ENCODE peak calls at places on chromosomes 13 and 19, in four cellular contexts. One of them, this sample, is unnamed.

GRCh38 chr19:4660181-4660791 is 9.9 kb downstream of the MYDGF start:
- DNase-seq in tibial nerve: no peak
- DNase-seq in suprapubic skin: no peak
- DNase-seq in AG04450: no peak
- DNase-seq in this sample: no peak

GRCh38 chr13:88887045-88887662 is 1216.0 kb downstream of the SLITRK5 start:
- DNase-seq in tibial nerve: no peak
- DNase-seq in suprapubic skin: no peak
- DNase-seq in AG04450: no peak
- DNase-seq in this sample: no peak

GRCh38 chr13:73602295-73602694 is 531.9 kb downstream of the KLF12 start:
- DNase-seq in tibial nerve: no peak
- DNase-seq in suprapubic skin: no peak
- DNase-seq in AG04450: no peak
- DNase-seq in this sample: no peak

GRCh38 chr13:94280357-94280756 is 199.1 kb downstream of the DCT start:
- DNase-seq in tibial nerve: no peak
- DNase-seq in suprapubic skin: no peak
- DNase-seq in AG04450: no peak
- DNase-seq in this sample: no peak

GRCh38 chr13:73162912-73163911 is 104.4 kb downstream of the KLF5 start:
- DNase-seq in tibial nerve: no peak
- DNase-seq in suprapubic skin: no peak
- DNase-seq in AG04450: no peak
- DNase-seq in this sample: no peak

GRCh38 chr19:31347828-31348314 is 1.4 kb downstream of the TSHZ3 start:
- DNase-seq in AG04450: no peak
- DNase-seq in tibial nerve: no peak
- DNase-seq in suprapubic skin: no peak
- DNase-seq in this sample: no peak

GRCh38 chr13:112969692-112970338 is 801 bp downstream of the MCF2L start:
- DNase-seq in AG04450: no peak
- DNase-seq in suprapubic skin: no peak
- DNase-seq in tibial nerve: no peak
- DNase-seq in this sample: no peak

GRCh38 chr19:30367421-30367820 is 4.8 kb upstream of the ZNF536 start:
- DNase-seq in tibial nerve: no peak
- DNase-seq in AG04450: no peak
- DNase-seq in suprapubic skin: no peak
- DNase-seq in this sample: no peak

GRCh38 chr13:81089758-81090157 is 748.8 kb upstream of the SPRY2 start:
- DNase-seq in suprapubic skin: no peak
- DNase-seq in AG04450: no peak
- DNase-seq in tibial nerve: no peak
- DNase-seq in this sample: no peak

GRCh38 chr19:15337202-15337601 is 4.9 kb upstream of the BRD4 start:
- DNase-seq in tibial nerve: no peak
- DNase-seq in suprapubic skin: no peak
- DNase-seq in AG04450: no peak
- DNase-seq in this sample: no peak

GRCh38 chr13:50910483-50910805 is 853 bp downstream of the RNASEH2B start:
- DNase-seq in suprapubic skin: peak
- DNase-seq in AG04450: no peak
- DNase-seq in tibial nerve: no peak
- DNase-seq in this sample: no peak

GRCh38 chr13:47326061-47326460 is 429.2 kb upstream of the HTR2A start:
- DNase-seq in tibial nerve: no peak
- DNase-seq in AG04450: no peak
- DNase-seq in suprapubic skin: no peak
- DNase-seq in this sample: no peak

GRCh38 chr13:110400786-110401533 is 93.9 kb downstream of the COL4A2 start:
- DNase-seq in tibial nerve: no peak
- DNase-seq in suprapubic skin: no peak
- DNase-seq in AG04450: no peak
- DNase-seq in this sample: no peak

GRCh38 chr13:74465279-74465678 is 331.1 kb upstream of the KLF12 start:
- DNase-seq in AG04450: no peak
- DNase-seq in tibial nerve: no peak
- DNase-seq in suprapubic skin: no peak
- DNase-seq in this sample: no peak

GRCh38 chr13:71303144-71303543 is 563.9 kb downstream of the DACH1 start:
- DNase-seq in tibial nerve: no peak
- DNase-seq in suprapubic skin: no peak
- DNase-seq in AG04450: no peak
- DNase-seq in this sample: no peak

GRCh38 chr13:48730971-48731658 is 77.4 kb downstream of the CYSLTR2 start:
- DNase-seq in suprapubic skin: no peak
- DNase-seq in AG04450: no peak
- DNase-seq in tibial nerve: no peak
- DNase-seq in this sample: no peak

GRCh38 chr19:41880329-41880708 is 2.7 kb upstream of the ARHGEF1 start:
- DNase-seq in suprapubic skin: no peak
- DNase-seq in tibial nerve: no peak
- DNase-seq in AG04450: no peak
- DNase-seq in this sample: no peak
- TF ChIP-seq CTCF in suprapubic skin: no peak
- TF ChIP-seq CTCF in tibial nerve: no peak
- TF ChIP-seq CTCF in AG04450: no peak
- TF ChIP-seq CTCF in this sample: no peak

GRCh38 chr19:44540736-44541135 is 11.3 kb upstream of the CEACAM20 start:
- DNase-seq in tibial nerve: no peak
- DNase-seq in suprapubic skin: no peak
- DNase-seq in AG04450: no peak
- DNase-seq in this sample: no peak
- H3K27ac ChIP-seq in tibial nerve: no peak
- H3K27ac ChIP-seq in suprapubic skin: no peak
- H3K27ac ChIP-seq in AG04450: no peak
- H3K27ac ChIP-seq in this sample: no peak

GRCh38 chr19:54626757-54627156 is 3.5 kb upstream of the LILRB1 start:
- DNase-seq in suprapubic skin: no peak
- DNase-seq in tibial nerve: no peak
- DNase-seq in AG04450: no peak
- DNase-seq in this sample: no peak

GRCh38 chr19:54633401-54633800 is 3.1 kb downstream of the LILRB1 start:
- DNase-seq in suprapubic skin: no peak
- DNase-seq in AG04450: no peak
- DNase-seq in tibial nerve: no peak
- DNase-seq in this sample: no peak

GRCh38 chr19:54631489-54631888 is 1.2 kb downstream of the LILRB1 start:
- DNase-seq in AG04450: no peak
- DNase-seq in tibial nerve: no peak
- DNase-seq in suprapubic skin: no peak
- DNase-seq in this sample: no peak

DNA sequence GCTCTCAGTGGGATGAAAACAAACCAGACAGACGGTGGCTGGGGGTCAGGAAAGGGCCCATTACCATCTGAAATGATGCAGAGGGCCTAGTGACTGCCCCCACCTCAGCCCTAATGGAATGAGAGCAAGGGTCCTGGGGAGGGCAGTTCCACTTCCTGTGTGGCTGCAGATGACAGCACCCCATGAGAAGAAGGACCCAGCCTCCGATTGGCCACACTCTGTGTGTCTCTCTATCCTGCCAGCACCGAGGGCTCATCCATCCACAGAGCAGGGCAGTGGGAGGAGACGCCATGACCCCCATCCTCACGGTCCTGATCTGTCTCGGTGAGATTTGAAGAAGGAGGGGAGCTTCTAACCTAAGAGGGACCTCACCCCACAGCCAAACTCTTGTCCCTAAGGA is 500 bp downstream of the LILRB1 start:
- DNase-seq in tibial nerve: no peak
- DNase-seq in suprapubic skin: no peak
- DNase-seq in AG04450: no peak
- DNase-seq in this sample: no peak
- TF ChIP-seq CTCF in tibial nerve: no peak
- TF ChIP-seq CTCF in suprapubic skin: no peak
- TF ChIP-seq CTCF in AG04450: no peak
- TF ChIP-seq CTCF in this sample: no peak

GRCh38 chr19:48254529-48254970 is 1.2 kb downstream of the CARD8 start:
- DNase-seq in suprapubic skin: no peak
- DNase-seq in tibial nerve: no peak
- DNase-seq in AG04450: no peak
- DNase-seq in this sample: no peak

GRCh38 chr19:48253999-48254398 is 1.7 kb downstream of the CARD8 start:
- DNase-seq in suprapubic skin: no peak
- DNase-seq in AG04450: no peak
- DNase-seq in tibial nerve: no peak
- DNase-seq in this sample: no peak

GRCh38 chr19:48252625-48253024 is 3.1 kb downstream of the CARD8 start:
- DNase-seq in suprapubic skin: no peak
- DNase-seq in AG04450: no peak
- DNase-seq in tibial nerve: no peak
- DNase-seq in this sample: no peak

GRCh38 chr19:48255376-48256303 is at the start of gene CARD8:
- DNase-seq in suprapubic skin: peak
- DNase-seq in AG04450: peak
- DNase-seq in tibial nerve: peak
- DNase-seq in this sample: peak

GRCh38 chr19:48258350-48258749 is 2.6 kb upstream of the CARD8 start:
- DNase-seq in suprapubic skin: no peak
- DNase-seq in tibial nerve: no peak
- DNase-seq in AG04450: no peak
- DNase-seq in this sample: no peak
- H3K27ac ChIP-seq in suprapubic skin: no peak
- H3K27ac ChIP-seq in tibial nerve: peak
- H3K27ac ChIP-seq in AG04450: no peak
- H3K27ac ChIP-seq in this sample: no peak

DNA sequence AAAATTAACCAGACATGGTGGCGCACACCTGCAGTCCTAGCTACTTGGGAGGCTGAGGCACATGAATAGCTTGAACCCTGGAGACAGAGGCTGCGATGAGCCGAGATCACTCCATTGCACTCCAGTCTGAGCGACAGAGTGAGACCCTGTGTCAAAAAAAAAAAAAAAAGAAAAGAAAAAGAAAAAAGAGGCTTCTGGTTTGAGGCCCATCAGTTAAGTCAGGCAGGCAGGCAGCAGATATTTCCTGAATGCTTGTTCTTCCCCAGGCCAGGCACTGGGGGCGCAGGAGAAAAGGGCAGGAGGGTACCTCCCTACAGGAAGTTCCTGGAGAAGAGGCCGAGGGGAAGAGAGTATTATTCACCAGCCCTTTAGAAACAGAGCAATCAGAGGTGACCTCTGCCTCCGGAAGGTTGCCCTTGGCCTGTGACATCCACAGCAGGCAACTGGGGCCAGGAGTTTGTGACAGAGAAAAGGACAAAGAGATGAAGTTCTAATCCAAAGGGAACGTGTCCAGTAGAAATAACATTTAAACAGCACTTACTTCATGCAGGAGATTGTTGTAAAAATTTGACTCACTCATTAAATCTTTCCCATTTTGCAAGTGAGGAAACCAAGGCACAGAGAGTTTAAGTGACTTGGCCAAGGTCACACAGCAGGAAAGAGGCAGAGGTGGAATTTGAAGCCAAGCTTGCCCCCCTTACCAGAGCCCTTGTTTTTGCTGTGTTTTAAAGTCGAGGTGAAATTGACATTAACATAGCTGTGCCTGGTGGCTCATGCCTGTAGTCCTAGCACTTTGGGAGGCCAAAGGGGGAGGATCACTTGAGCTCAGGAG is 4.3 kb upstream of the RLN3 start:
- DNase-seq in AG04450: no peak
- DNase-seq in suprapubic skin: no peak
- DNase-seq in tibial nerve: no peak
- DNase-seq in this sample: no peak
- TF ChIP-seq CTCF in AG04450: peak
- TF ChIP-seq CTCF in suprapubic skin: peak
- TF ChIP-seq CTCF in tibial nerve: peak
- TF ChIP-seq CTCF in this sample: peak

DNA sequence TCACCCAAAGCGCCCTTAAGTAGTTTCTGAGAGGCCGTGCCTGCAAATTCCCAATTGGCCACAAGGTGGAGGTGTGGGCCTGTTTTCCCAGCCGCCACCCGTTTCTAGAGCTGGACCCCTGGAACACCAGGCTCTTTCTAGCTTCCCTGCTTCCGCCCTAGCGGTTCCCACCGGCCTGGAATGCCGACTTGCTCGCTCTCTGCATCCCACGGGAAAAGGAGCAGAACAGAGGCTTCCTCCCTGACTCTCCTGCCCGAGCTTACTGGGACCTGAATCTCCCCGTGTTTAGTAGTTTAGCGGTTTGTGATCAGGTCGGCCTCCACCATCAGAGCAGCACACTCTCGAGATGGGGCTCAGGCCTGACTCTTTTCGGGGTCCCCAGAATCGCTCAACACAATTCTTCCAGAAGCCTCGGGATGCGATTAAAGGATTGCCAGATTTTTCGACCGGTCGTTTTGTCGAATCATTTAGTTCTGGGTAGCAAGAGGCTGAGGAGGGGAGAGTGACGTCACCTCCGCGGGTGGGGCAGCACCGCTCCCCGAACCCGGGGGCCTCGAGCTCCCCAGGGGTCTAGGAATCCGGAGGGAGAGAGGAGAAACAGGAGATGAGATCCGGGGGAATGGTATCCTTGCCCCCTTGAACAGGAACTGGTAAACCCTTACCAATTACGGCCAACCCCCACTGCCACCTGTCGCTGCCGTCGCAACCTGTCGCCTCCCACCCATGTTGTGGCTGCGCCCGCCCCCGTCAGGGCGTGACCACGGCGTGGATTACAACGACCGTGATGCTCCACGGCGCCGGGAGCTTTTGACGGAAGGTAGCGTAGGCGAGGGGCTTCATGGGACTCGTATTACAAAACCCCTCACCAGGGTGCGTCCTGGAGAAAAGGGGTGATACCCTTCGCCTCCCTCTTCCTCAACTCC is 8.0 kb downstream of the NAPSA start:
- DNase-seq in AG04450: no peak
- DNase-seq in tibial nerve: peak
- DNase-seq in suprapubic skin: peak
- DNase-seq in this sample: peak
- H3K27ac ChIP-seq in AG04450: no peak
- H3K27ac ChIP-seq in tibial nerve: peak
- H3K27ac ChIP-seq in suprapubic skin: peak
- H3K27ac ChIP-seq in this sample: peak

DNA sequence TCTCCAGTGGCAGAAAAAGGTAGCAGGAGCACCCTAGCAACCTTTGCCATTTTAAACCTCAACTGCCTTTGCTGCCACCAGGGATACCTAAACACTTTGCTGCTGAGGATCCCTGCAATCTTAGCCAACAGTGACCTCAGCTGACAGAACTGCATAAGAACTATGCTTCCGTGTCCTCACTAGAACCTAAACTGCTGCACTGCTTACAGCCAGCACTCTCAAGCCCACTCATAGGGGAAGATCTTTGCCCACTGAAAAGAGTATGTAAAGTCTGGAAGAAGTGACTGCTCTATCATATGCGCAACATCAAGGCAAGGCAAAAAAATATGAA is 270.0 kb upstream of the PCDH20 start:
- DNase-seq in suprapubic skin: no peak
- DNase-seq in tibial nerve: no peak
- DNase-seq in AG04450: no peak
- DNase-seq in this sample: no peak
- TF ChIP-seq CTCF in suprapubic skin: no peak
- TF ChIP-seq CTCF in tibial nerve: no peak
- TF ChIP-seq CTCF in AG04450: no peak
- TF ChIP-seq CTCF in this sample: no peak

This sample was measured in thoracic aorta.